ENCODE peak calls at places on chromosomes 4 and X, in six cellular contexts. One of them, this sample, is unnamed. For H3K4me1 and H3K9me3, the result is how much of the 10 kb centered on the place peaks cover.

GRCh38 chr4:155119006-155119405 is 89.4 kb upstream of the NPY2R start:
- DNase-seq in H1: no peak
- DNase-seq in thoracic aorta: no peak
- DNase-seq in A549: no peak
- DNase-seq in PC-3: no peak
- DNase-seq in prostate gland: no peak
- DNase-seq in this sample: no peak

GRCh38 chrX:14125451-14125850 is 95.8 kb upstream of the GEMIN8 start:
- DNase-seq in thoracic aorta: no peak
- DNase-seq in H1: no peak
- DNase-seq in prostate gland: no peak
- DNase-seq in A549: no peak
- DNase-seq in PC-3: no peak
- DNase-seq in this sample: no peak

GRCh38 chrX:3638280-3638873 is 75.1 kb downstream of the PRKX start:
- DNase-seq in PC-3: peak
- DNase-seq in H1: peak
- DNase-seq in prostate gland: peak
- DNase-seq in A549: peak
- DNase-seq in thoracic aorta: no peak
- DNase-seq in this sample: peak

GRCh38 chrX:69524765-69525164 is 20.6 kb downstream of the NALF2 start:
- DNase-seq in H1: no peak
- DNase-seq in PC-3: no peak
- DNase-seq in A549: no peak
- DNase-seq in prostate gland: no peak
- DNase-seq in thoracic aorta: no peak
- DNase-seq in this sample: no peak

GRCh38 chr4:36427696-36428095 is 146.3 kb downstream of the DTHD1 start:
- DNase-seq in A549: no peak
- DNase-seq in PC-3: no peak
- DNase-seq in thoracic aorta: no peak
- DNase-seq in prostate gland: no peak
- DNase-seq in H1: no peak
- DNase-seq in this sample: no peak

GRCh38 chr4:169337510-169337909 is 66.8 kb upstream of the SH3RF1 start:
- DNase-seq in thoracic aorta: no peak
- DNase-seq in H1: no peak
- DNase-seq in PC-3: peak
- DNase-seq in A549: no peak
- DNase-seq in prostate gland: no peak
- DNase-seq in this sample: no peak

GRCh38 chrX:79146552-79147390 is 2.3 kb downstream of the GPR174 start:
- DNase-seq in thoracic aorta: no peak
- DNase-seq in H1: no peak
- DNase-seq in PC-3: no peak
- DNase-seq in A549: no peak
- DNase-seq in prostate gland: no peak
- DNase-seq in this sample: no peak

GRCh38 chrX:139121616-139122286 is 408.8 kb upstream of the F9 start:
- DNase-seq in H1: no peak
- DNase-seq in A549: no peak
- DNase-seq in thoracic aorta: no peak
- DNase-seq in prostate gland: no peak
- DNase-seq in PC-3: peak
- DNase-seq in this sample: no peak

GRCh38 chr4:28926156-28926555 is 1794.0 kb upstream of the PCDH7 start:
- DNase-seq in A549: no peak
- DNase-seq in prostate gland: no peak
- DNase-seq in H1: no peak
- DNase-seq in PC-3: no peak
- DNase-seq in thoracic aorta: no peak
- DNase-seq in this sample: no peak

GRCh38 chrX:33465137-33465536 is 253.8 kb upstream of the DMD start:
- DNase-seq in thoracic aorta: no peak
- DNase-seq in H1: no peak
- DNase-seq in A549: no peak
- DNase-seq in prostate gland: no peak
- DNase-seq in PC-3: no peak
- DNase-seq in this sample: no peak

GRCh38 chr4:56641494-56642051 is 39.5 kb downstream of the HOPX start:
- DNase-seq in thoracic aorta: no peak
- DNase-seq in PC-3: peak
- DNase-seq in H1: no peak
- DNase-seq in prostate gland: no peak
- DNase-seq in A549: peak
- DNase-seq in this sample: no peak

GRCh38 chr4:153113838-153114105 is 90.5 kb upstream of the TRIM2 start:
- DNase-seq in prostate gland: no peak
- DNase-seq in A549: no peak
- DNase-seq in PC-3: no peak
- DNase-seq in H1: no peak
- DNase-seq in thoracic aorta: no peak
- DNase-seq in this sample: no peak

GRCh38 chr4:1245481-1246051 is 3.4 kb downstream of the CTBP1 start:
- DNase-seq in prostate gland: no peak
- DNase-seq in A549: no peak
- DNase-seq in PC-3: no peak
- DNase-seq in thoracic aorta: no peak
- DNase-seq in H1: no peak
- DNase-seq in this sample: peak

GRCh38 chr4:1756079-1756478 is 34.8 kb downstream of the TACC3 start:
- DNase-seq in prostate gland: no peak
- DNase-seq in thoracic aorta: no peak
- DNase-seq in PC-3: no peak
- DNase-seq in H1: no peak
- DNase-seq in A549: no peak
- DNase-seq in this sample: no peak

GRCh38 chr4:154294951-154295350 is 196.6 kb downstream of the DCHS2 start:
- DNase-seq in prostate gland: no peak
- DNase-seq in PC-3: no peak
- DNase-seq in H1: no peak
- DNase-seq in A549: no peak
- DNase-seq in thoracic aorta: no peak
- DNase-seq in this sample: no peak

GRCh38 chr4:7191546-7192251 is 639 bp upstream of the SORCS2 start:
- DNase-seq in thoracic aorta: no peak
- DNase-seq in H1: no peak
- DNase-seq in prostate gland: no peak
- DNase-seq in A549: no peak
- DNase-seq in PC-3: no peak
- DNase-seq in this sample: no peak

GRCh38 chr4:169399976-169400767 is 129.4 kb upstream of the SH3RF1 start:
- DNase-seq in prostate gland: no peak
- DNase-seq in thoracic aorta: no peak
- DNase-seq in H1: no peak
- DNase-seq in PC-3: no peak
- DNase-seq in A549: no peak
- DNase-seq in this sample: no peak

GRCh38 chr4:75733369-75733768 is 9.0 kb downstream of the USO1 start:
- DNase-seq in thoracic aorta: no peak
- DNase-seq in prostate gland: no peak
- DNase-seq in PC-3: no peak
- DNase-seq in H1: no peak
- DNase-seq in A549: no peak
- DNase-seq in this sample: no peak

GRCh38 chr4:180655886-180656285 is 1587.3 kb upstream of the TENM3 start:
- DNase-seq in A549: no peak
- DNase-seq in PC-3: no peak
- DNase-seq in thoracic aorta: no peak
- DNase-seq in H1: no peak
- DNase-seq in prostate gland: no peak
- DNase-seq in this sample: no peak

GRCh38 chrX:129877401-129877800 is 28.6 kb upstream of the UTP14A start:
- DNase-seq in PC-3: no peak
- DNase-seq in A549: peak
- DNase-seq in H1: no peak
- DNase-seq in prostate gland: no peak
- DNase-seq in thoracic aorta: no peak
- DNase-seq in this sample: no peak

GRCh38 chrX:133838761-133839676 is 146.4 kb downstream of the GPC3 start:
- DNase-seq in prostate gland: no peak
- DNase-seq in thoracic aorta: no peak
- DNase-seq in A549: peak
- DNase-seq in PC-3: peak
- DNase-seq in H1: peak
- DNase-seq in this sample: peak
- TF ChIP-seq CTCF in prostate gland: no peak
- TF ChIP-seq CTCF in thoracic aorta: no peak
- TF ChIP-seq CTCF in A549: peak
- TF ChIP-seq CTCF in PC-3: peak
- TF ChIP-seq CTCF in H1: peak
- TF ChIP-seq CTCF in this sample: peak

DNA sequence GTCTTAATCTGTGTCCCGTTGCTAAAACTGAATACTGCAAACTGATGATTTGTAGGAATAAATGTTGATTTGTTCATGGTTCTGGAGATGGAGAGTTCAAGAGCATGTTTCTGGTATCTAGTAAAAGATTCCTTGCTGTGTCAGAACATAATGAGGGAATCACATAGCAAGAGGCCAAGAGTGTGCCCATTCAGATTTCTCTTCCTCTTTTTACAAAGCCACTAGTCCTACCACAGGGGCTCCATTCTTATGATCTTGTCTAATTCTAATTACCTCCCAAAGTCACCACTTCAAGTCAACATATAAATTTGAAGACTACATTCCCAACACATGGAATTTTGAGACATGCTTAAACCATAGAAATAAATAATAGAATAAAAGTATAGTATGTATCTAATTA is 608.8 kb upstream of the EPHA5 start:
- DNase-seq in prostate gland: no peak
- DNase-seq in PC-3: no peak
- DNase-seq in H1: no peak
- DNase-seq in thoracic aorta: no peak
- DNase-seq in A549: no peak
- DNase-seq in this sample: no peak
- H3K4me1 ChIP-seq in prostate gland: under half
- H3K4me1 ChIP-seq in PC-3: under half
- H3K4me1 ChIP-seq in H1: under half
- H3K4me1 ChIP-seq in thoracic aorta: under half
- H3K4me1 ChIP-seq in A549: under half
- H3K4me1 ChIP-seq in this sample: under half

DNA sequence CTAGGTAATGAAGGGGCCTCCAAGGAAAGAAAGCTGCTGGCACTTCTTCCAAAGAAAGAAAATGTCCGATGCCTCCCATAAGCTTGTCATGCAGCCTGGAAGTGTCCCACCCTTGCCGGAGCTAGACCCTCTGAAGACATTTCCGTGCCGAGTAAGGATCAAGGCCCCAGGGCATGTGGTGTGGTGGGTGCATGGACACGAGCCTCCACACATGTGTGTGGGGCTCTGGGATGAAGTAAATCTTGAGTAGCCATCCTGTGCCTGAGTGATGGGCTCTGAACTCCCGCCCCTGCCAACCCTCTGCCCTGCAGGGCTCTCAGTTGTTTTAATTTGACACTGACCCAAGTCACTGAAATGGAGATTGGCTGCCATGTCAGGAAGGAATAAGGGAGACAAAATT is 24.5 kb downstream of the CNGA2 start:
- DNase-seq in A549: no peak
- DNase-seq in prostate gland: no peak
- DNase-seq in PC-3: no peak
- DNase-seq in thoracic aorta: no peak
- DNase-seq in H1: no peak
- DNase-seq in this sample: no peak
- H3K9me3 ChIP-seq in A549: under half
- H3K9me3 ChIP-seq in prostate gland: under half
- H3K9me3 ChIP-seq in PC-3: under half
- H3K9me3 ChIP-seq in thoracic aorta: under half
- H3K9me3 ChIP-seq in H1: under half
- H3K9me3 ChIP-seq in this sample: under half

GRCh38 chr4:148061795-148062194 is 329.9 kb downstream of the ARHGAP10 start:
- DNase-seq in prostate gland: no peak
- DNase-seq in H1: no peak
- DNase-seq in thoracic aorta: no peak
- DNase-seq in PC-3: no peak
- DNase-seq in A549: no peak
- DNase-seq in this sample: no peak

GRCh38 chr4:148064451-148064850 is 332.6 kb downstream of the ARHGAP10 start:
- DNase-seq in prostate gland: no peak
- DNase-seq in PC-3: no peak
- DNase-seq in H1: no peak
- DNase-seq in A549: no peak
- DNase-seq in thoracic aorta: no peak
- DNase-seq in this sample: no peak

GRCh38 chr4:148060264-148061138 is 328.6 kb downstream of the ARHGAP10 start:
- DNase-seq in PC-3: no peak
- DNase-seq in prostate gland: no peak
- DNase-seq in H1: no peak
- DNase-seq in thoracic aorta: no peak
- DNase-seq in A549: no peak
- DNase-seq in this sample: no peak

GRCh38 chr4:148061139-148061476 is 329.2 kb downstream of the ARHGAP10 start:
- DNase-seq in thoracic aorta: no peak
- DNase-seq in H1: no peak
- DNase-seq in PC-3: no peak
- DNase-seq in prostate gland: no peak
- DNase-seq in A549: no peak
- DNase-seq in this sample: no peak

GRCh38 chr4:148062301-148062950 is 330.5 kb downstream of the ARHGAP10 start:
- DNase-seq in PC-3: no peak
- DNase-seq in A549: no peak
- DNase-seq in prostate gland: no peak
- DNase-seq in H1: no peak
- DNase-seq in thoracic aorta: no peak
- DNase-seq in this sample: no peak
- TF ChIP-seq CTCF in PC-3: no peak
- TF ChIP-seq CTCF in A549: no peak
- TF ChIP-seq CTCF in prostate gland: no peak
- TF ChIP-seq CTCF in H1: no peak
- TF ChIP-seq CTCF in thoracic aorta: no peak
- TF ChIP-seq CTCF in this sample: no peak

GRCh38 chr4:118834070-118834469 is 1.9 kb downstream of the SEC24D start:
- DNase-seq in thoracic aorta: no peak
- DNase-seq in prostate gland: no peak
- DNase-seq in PC-3: no peak
- DNase-seq in A549: no peak
- DNase-seq in H1: no peak
- DNase-seq in this sample: no peak

GRCh38 chr4:118835896-118836762 is at the start of gene SEC24D:
- DNase-seq in A549: peak
- DNase-seq in H1: peak
- DNase-seq in PC-3: peak
- DNase-seq in prostate gland: peak
- DNase-seq in thoracic aorta: peak
- DNase-seq in this sample: peak

GRCh38 chr4:118836763-118837507 is 1.0 kb upstream of the SEC24D start:
- DNase-seq in A549: no peak
- DNase-seq in PC-3: no peak
- DNase-seq in prostate gland: no peak
- DNase-seq in H1: no peak
- DNase-seq in thoracic aorta: no peak
- DNase-seq in this sample: no peak

GRCh38 chr4:118834960-118835895 is 698 bp downstream of the SEC24D start:
- DNase-seq in thoracic aorta: peak
- DNase-seq in H1: no peak
- DNase-seq in PC-3: peak
- DNase-seq in prostate gland: peak
- DNase-seq in A549: peak
- DNase-seq in this sample: peak

GRCh38 chr4:118833192-118833820 is 2.6 kb downstream of the SEC24D start:
- DNase-seq in thoracic aorta: no peak
- DNase-seq in H1: no peak
- DNase-seq in A549: no peak
- DNase-seq in prostate gland: no peak
- DNase-seq in PC-3: peak
- DNase-seq in this sample: no peak
- H3K4me1 ChIP-seq in thoracic aorta: under half
- H3K4me1 ChIP-seq in H1: under half
- H3K4me1 ChIP-seq in A549: under half
- H3K4me1 ChIP-seq in prostate gland: under half
- H3K4me1 ChIP-seq in PC-3: under half
- H3K4me1 ChIP-seq in this sample: half or more